ENCODE peak calls at places on chromosomes 4 and X, in six cellular contexts. L is tibial artery, M is left ventricle myocardium inferior, J is kidney epithelial cell, W is cardiac muscle cell, T is HepG2. B is an unnamed sample.

GRCh38 chrX:19955306-19955705 is 35.6 kb downstream of the BCLAF3 start:
- DNase-seq in M (no peak), W (no peak), L (no peak), J (no peak), T (no peak), B (no peak)

GRCh38 chr4:155722816-155723499 is 35.9 kb upstream of the GUCY1B1 start:
- DNase-seq in M (no peak), L (no peak), T (no peak), W (no peak), J (peak), B (no peak)

GRCh38 chr4:72557021-72557420 is 12.0 kb downstream of the ADAMTS3 start:
- DNase-seq in W (no peak), M (no peak), L (no peak), J (no peak), T (no peak), B (no peak)

GRCh38 chr4:85790582-85790981 is 315.6 kb downstream of the ARHGAP24 start:
- DNase-seq in J (no peak), L (no peak), W (no peak), M (no peak), T (no peak), B (no peak)

GRCh38 chr4:77465271-77465670 is 140.3 kb upstream of the CXCL13 start:
- DNase-seq in L (no peak), W (no peak), T (no peak), J (no peak), M (no peak), B (no peak)

GRCh38 chrX:134624046-134624430 is 34.2 kb downstream of the PLAC1 start:
- DNase-seq in W (no peak), L (no peak), T (peak), J (no peak), M (no peak), B (no peak)

GRCh38 chrX:134929813-134930212 is 61.0 kb upstream of the SMIM10 start:
- DNase-seq in L (no peak), W (no peak), T (no peak), M (no peak), J (no peak), B (no peak)

GRCh38 chr4:91448668-91449330 is 855.0 kb upstream of the GRID2 start:
- DNase-seq in T (no peak), J (peak), M (no peak), L (no peak), W (no peak), B (no peak)

GRCh38 chr4:166895771-166896170 is 338.5 kb downstream of the SPOCK3 start:
- DNase-seq in J (no peak), T (no peak), M (no peak), L (no peak), W (no peak), B (no peak)

GRCh38 chrX:107978080-107978479 is 4.1 kb downstream of the TEX13B start:
- DNase-seq in M (no peak), T (no peak), J (no peak), W (no peak), L (no peak), B (no peak)

GRCh38 chrX:19964017-19964710 is 26.7 kb downstream of the BCLAF3 start:
- DNase-seq in W (no peak), L (no peak), M (no peak), J (no peak), T (no peak), B (no peak)

GRCh38 chr4:146243141-146243882 is 29.0 kb downstream of the REELD1 start:
- DNase-seq in M (peak), J (no peak), W (no peak), T (no peak), L (no peak), B (peak)

GRCh38 chr4:26343041-26343403 is 22.2 kb downstream of the RBPJ start:
- DNase-seq in M (no peak), L (no peak), J (no peak), T (no peak), W (no peak), B (no peak)

GRCh38 chrX:66030505-66031317 is 9.2 kb downstream of the VSIG4 start:
- DNase-seq in J (no peak), L (no peak), T (peak), M (no peak), W (peak), B (no peak)

GRCh38 chr4:5967783-5968182 is 50.4 kb downstream of the C4orf50 start:
- DNase-seq in M (no peak), W (no peak), L (no peak), J (no peak), T (no peak), B (no peak)
- TF ChIP-seq CTCF in M (no peak), W (no peak), L (no peak), J (no peak), T (no peak), B (no peak)

DNA sequence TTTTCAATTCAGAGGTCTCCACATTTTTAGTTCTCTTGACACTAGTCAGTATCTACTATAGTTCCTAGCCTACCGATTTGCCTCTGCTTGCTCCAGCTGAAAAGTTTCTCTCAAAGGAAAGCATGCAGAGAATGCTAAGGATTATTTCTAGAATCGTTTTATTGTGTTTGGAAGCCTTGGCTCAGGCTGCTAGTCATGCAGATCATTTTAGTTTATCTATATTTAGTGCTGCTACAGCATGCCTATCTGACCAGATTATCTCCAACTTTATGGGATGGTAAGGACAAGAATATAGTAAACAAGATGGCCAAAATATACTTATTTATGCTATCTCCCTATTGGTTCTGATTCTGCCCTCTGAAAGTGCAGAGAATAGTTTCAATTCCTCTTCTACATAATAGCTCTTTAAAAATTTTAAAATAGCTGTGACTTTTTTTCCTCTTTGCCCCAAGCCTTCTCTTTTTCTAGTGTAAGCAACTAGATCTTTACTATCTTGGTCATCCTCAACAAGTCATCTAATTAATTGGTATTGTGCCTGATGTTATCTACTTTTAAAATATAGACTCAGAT is 15.7 kb upstream of the DRP2 start:
- DNase-seq in L (no peak), W (no peak), J (no peak), T (no peak), M (no peak), B (no peak)
- TF ChIP-seq CTCF in L (no peak), W (no peak), J (no peak), T (no peak), M (no peak), B (no peak)

GRCh38 chr4:189090174-189090814 is 850.4 kb upstream of the FRG1 start:
- DNase-seq in M (no peak), T (peak), J (no peak), W (peak), L (no peak), B (no peak)
- TF ChIP-seq CTCF in M (peak), T (no peak), J (peak), W (no peak), L (no peak), B (no peak)

GRCh38 chr4:18695733-18696527 is 674.4 kb upstream of the LCORL start:
- DNase-seq in M (no peak), L (no peak), T (no peak), J (no peak), W (no peak), B (no peak)
- TF ChIP-seq CTCF in M (no peak), L (no peak), T (peak), J (peak), W (no peak), B (no peak)

DNA sequence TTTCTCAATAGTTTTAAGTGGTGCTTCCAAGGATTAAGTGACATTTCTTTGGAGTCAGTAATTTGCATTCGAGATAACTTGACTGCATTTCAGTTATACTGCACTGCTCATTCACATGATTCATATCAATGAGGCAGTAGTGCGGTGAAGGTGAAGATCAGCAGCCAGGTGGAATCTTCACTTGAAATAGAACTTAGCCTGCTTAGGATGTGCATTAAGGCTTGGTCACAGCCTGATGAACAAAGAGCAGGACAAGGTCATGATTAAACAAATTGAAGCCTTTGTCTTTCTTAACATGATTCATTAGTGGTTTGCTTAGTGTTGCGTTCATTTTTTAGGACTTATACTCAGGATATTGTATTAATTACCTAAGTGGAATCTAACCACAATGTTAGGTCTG is 212.1 kb upstream of the GALNTL6 start:
- DNase-seq in L (no peak), W (no peak), J (peak), T (no peak), M (no peak), B (no peak)
- TF ChIP-seq CTCF in L (no peak), W (no peak), J (no peak), T (no peak), M (no peak), B (no peak)

DNA sequence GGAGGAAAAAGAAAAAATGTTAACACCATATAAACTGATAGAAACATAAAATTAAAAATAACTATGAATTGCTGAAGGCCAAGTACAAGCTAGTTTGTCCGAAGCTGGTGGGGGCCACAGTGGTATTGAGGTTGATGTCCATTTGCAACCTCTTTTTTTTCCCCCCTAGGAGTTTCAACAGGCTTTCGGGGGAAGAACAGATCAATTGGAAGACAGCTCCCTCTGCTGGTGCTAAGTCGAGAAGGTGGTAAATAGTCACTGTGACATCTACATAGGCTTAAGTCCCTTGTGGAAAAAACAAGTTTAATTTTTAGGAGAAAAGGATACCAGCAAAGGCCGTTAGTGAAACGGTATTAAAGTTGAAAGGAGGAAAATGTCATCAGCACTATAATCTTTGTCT is 115.7 kb upstream of the ZXDA start:
- DNase-seq in J (no peak), L (peak), M (no peak), W (no peak), T (peak), B (no peak)
- TF ChIP-seq CTCF in J (peak), L (peak), M (peak), W (peak), T (peak), B (peak)